ENCODE peak calls at places on chromosomes 4 and X, in four cellular contexts. N is prostate gland, T is uterus, S is spleen. D is an unnamed sample.

GRCh38 chr4:167176723-167177367 is 57.4 kb downstream of the SPOCK3 start:
- DNase-seq in N (no peak), T (no peak), S (no peak), D (no peak)

GRCh38 chr4:67087897-67088296 is 457.4 kb downstream of the CENPC start:
- DNase-seq in N (no peak), T (no peak), S (no peak), D (peak)

GRCh38 chr4:84501197-84501492 is 2.1 kb upstream of the NKX6-1 start:
- DNase-seq in N (no peak), T (no peak), S (no peak), D (no peak)

GRCh38 chr4:184163813-184164212 is 53.9 kb downstream of the ENPP6 start:
- DNase-seq in N (peak), T (peak), S (no peak), D (peak)

GRCh38 chrX:130110379-130111219 is at the start of gene ELF4:
- DNase-seq in N (no peak), T (peak), S (peak), D (peak)

GRCh38 chr4:150938417-150938816 is 76.7 kb downstream of the LRBA start:
- DNase-seq in N (no peak), T (no peak), S (no peak), D (no peak)

GRCh38 chrX:56279869-56280268 is 47.7 kb downstream of the KLF8 start:
- DNase-seq in N (no peak), T (no peak), S (no peak), D (no peak)

GRCh38 chrX:108307408-108308085 is 130.7 kb downstream of the COL4A6 start:
- DNase-seq in N (peak), T (no peak), S (no peak), D (no peak)

DNA sequence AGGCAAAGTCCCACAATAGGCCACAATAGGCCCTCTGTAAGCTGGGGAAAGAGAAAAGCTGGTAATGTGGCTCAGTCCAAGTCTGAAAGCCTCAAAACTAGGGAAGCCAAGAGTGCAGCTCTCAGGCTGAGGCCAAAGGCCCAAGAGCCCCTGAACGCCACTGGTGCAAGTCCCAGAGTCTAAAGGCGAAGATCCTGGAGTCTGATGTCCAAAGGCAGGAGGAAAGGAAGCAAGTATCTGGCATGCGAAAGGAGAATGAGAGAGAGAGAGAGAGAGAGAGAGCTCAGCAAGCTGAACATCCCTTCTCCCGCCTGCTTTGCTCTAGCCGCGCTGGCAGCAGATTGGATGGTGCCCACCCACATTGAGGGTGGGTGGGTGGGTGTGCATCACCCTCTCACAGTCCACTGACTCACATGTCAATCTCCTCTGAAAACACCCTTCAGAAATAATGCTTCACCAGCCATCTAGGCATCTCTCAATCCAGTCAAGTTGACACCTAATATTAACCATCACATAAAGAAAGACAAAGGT is 30.9 kb upstream of the ELF2 start:
- DNase-seq in N (no peak), T (peak), S (no peak), D (no peak)
- H3K27ac ChIP-seq in N (no peak), T (no peak), S (peak), D (no peak)

DNA sequence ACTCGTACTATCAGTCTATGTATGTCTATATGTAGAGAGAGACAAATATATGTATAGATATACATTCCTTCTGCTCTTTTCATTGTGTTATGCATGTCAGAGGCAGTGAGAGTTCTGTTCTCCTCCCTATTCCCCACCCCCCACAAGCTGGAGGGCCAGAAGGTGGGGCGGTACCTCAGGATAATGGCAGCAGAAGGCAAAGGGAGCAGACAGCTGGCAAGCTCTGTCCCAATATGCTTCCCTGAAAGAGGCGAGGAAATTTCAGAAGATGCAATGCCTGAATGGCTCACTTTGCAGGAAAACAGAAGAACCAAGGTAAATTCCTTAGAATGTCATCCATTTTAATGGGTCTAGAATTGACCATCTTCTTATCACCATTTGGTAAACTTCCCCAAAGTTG is 114.4 kb downstream of the NAA11 start:
- DNase-seq in N (no peak), T (no peak), S (no peak), D (no peak)
- TF ChIP-seq POLR2A in N (no peak), T (no peak), S (no peak), D (no peak)

GRCh38 chr4:143555676-143556075 is 42.2 kb downstream of the SMARCA5 start:
- DNase-seq in N (no peak), T (no peak), S (no peak), D (no peak)

GRCh38 chr4:143564472-143564871 is 51.0 kb downstream of the SMARCA5 start:
- DNase-seq in N (no peak), T (no peak), S (no peak), D (no peak)

GRCh38 chr4:143558286-143558685 is 44.8 kb downstream of the SMARCA5 start:
- DNase-seq in N (no peak), T (no peak), S (no peak), D (no peak)

GRCh38 chr4:143558823-143559756 is 45.6 kb downstream of the SMARCA5 start:
- DNase-seq in N (peak), T (peak), S (peak), D (peak)

GRCh38 chr4:143559757-143560147 is 46.2 kb downstream of the SMARCA5 start:
- DNase-seq in N (no peak), T (no peak), S (peak), D (no peak)
- H3K27ac ChIP-seq in N (no peak), T (no peak), S (peak), D (peak)

DNA sequence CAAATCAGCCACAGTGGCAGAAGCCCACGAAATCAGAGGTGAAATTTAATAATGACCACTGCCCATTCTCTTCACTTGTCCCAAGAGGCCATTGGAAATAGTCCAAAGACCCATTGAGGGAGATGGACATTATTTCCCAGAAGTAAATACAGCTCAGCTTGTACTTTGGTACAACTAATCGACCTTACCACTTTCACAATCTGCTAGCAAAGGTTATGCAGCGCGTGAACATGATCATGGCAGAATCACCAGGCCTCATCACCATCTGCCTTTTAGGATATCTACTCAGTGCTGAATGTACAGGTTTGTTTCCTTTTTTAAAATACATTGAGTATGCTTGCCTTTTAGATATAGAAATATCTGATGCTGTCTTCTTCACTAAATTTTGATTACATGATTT is at the start of gene F9:
- DNase-seq in N (no peak), T (no peak), S (no peak), D (no peak)
- TF ChIP-seq POLR2A in N (no peak), T (no peak), S (no peak), D (no peak)

D was measured in body of pancreas.